ENCODE peak calls at places on chromosomes 5 and 9, in six cellular contexts. T, P, O, S, R and U are unnamed samples.
A peak's percentile ranks its signal among the peaks of the same experiment; 100 is the strongest.

GRCh38 chr5:88923623-88924619 is 40.9 kb upstream of the MEF2C start:
- DNase-seq in T (no peak), P (no peak), O (no peak), S (no peak), R (no peak), U (no peak)

GRCh38 chr5:79806741-79807140 is 117.1 kb downstream of the CMYA5 start:
- DNase-seq in T (no peak), P (peak; percentile 5), O (no peak), S (peak; percentile 5), R (no peak), U (no peak)

GRCh38 chr5:55773057-55773456 is 35.2 kb downstream of the DDX4 start:
- DNase-seq in T (no peak), P (no peak), O (peak; percentile 5), S (no peak), R (peak; percentile 74), U (no peak)

GRCh38 chr5:112586596-112587062 is 151.1 kb upstream of the APC start:
- DNase-seq in T (peak; percentile 16), P (no peak), O (no peak), S (no peak), R (peak; percentile 58), U (no peak)

GRCh38 chr9:99389087-99390033 is 167.3 kb downstream of the SEC61B start:
- DNase-seq in T (no peak), P (peak; percentile 41), O (peak; percentile 36), S (peak; percentile 50), R (no peak), U (no peak)

GRCh38 chr5:151078490-151079262 is 2.2 kb downstream of the TNIP1 start:
- DNase-seq in T (no peak), P (no peak), O (no peak), S (no peak), R (no peak), U (peak; percentile 83)

GRCh38 chr5:95555553-95555952 is 652 bp downstream of the ARSK start:
- DNase-seq in T (no peak), P (peak; percentile 10), O (peak; percentile 6), S (no peak), R (no peak), U (no peak)

GRCh38 chr9:132042324-132042723 is 37.3 kb downstream of the MED27 start:
- DNase-seq in T (no peak), P (peak; percentile 91), O (peak; percentile 99), S (peak; percentile 98), R (no peak), U (no peak)

GRCh38 chr5:91381774-91382492 is 1.2 kb downstream of the ARRDC3 start:
- DNase-seq in T (peak; percentile 79), P (peak; percentile 94), O (peak; percentile 89), S (peak; percentile 89), R (peak; percentile 71), U (peak; percentile 74)

GRCh38 chr5:758698-759053 is 25.9 kb downstream of the ZDHHC11B start:
- DNase-seq in T (no peak), P (no peak), O (no peak), S (no peak), R (no peak), U (no peak)

GRCh38 chr5:137833463-137833862 is 34.2 kb upstream of the MYOT start:
- DNase-seq in T (no peak), P (peak; percentile 80), O (peak; percentile 47), S (peak; percentile 86), R (peak; percentile 64), U (no peak)

GRCh38 chr5:39588176-39588575 is 163.4 kb upstream of the DAB2 start:
- DNase-seq in T (no peak), P (no peak), O (no peak), S (no peak), R (no peak), U (no peak)

GRCh38 chr9:111352545-111352944 is 22.5 kb upstream of the OR2K2 start:
- DNase-seq in T (no peak), P (no peak), O (peak; percentile 15), S (no peak), R (peak; percentile 43), U (no peak)

GRCh38 chr5:36242534-36243144 is 914 bp upstream of the NADK2 start:
- DNase-seq in T (no peak), P (no peak), O (no peak), S (no peak), R (peak; percentile 19), U (no peak)

GRCh38 chr5:68460147-68460760 is 244.7 kb downstream of the PIK3R1 start:
- DNase-seq in T (no peak), P (peak; percentile 88), O (peak; percentile 70), S (peak; percentile 79), R (peak; percentile 52), U (peak; percentile 29)

GRCh38 chr9:87510251-87510683 is 12.6 kb downstream of the DAPK1 start:
- DNase-seq in T (no peak), P (no peak), O (no peak), S (no peak), R (no peak), U (no peak)

GRCh38 chr5:30894811-30895210 is 298.7 kb upstream of the CDH6 start:
- DNase-seq in T (no peak), P (peak; percentile 21), O (peak; percentile 89), S (no peak), R (no peak), U (no peak)

GRCh38 chr9:15400281-15400941 is 22.3 kb upstream of the SNAPC3 start:
- DNase-seq in T (no peak), P (peak; percentile 86), O (peak; percentile 56), S (no peak), R (no peak), U (no peak)

GRCh38 chr5:174793684-174794328 is 69.4 kb downstream of the MSX2 start:
- DNase-seq in T (peak; percentile 86), P (peak; percentile 67), O (peak; percentile 43), S (peak; percentile 59), R (peak; percentile 18), U (peak; percentile 71)

DNA sequence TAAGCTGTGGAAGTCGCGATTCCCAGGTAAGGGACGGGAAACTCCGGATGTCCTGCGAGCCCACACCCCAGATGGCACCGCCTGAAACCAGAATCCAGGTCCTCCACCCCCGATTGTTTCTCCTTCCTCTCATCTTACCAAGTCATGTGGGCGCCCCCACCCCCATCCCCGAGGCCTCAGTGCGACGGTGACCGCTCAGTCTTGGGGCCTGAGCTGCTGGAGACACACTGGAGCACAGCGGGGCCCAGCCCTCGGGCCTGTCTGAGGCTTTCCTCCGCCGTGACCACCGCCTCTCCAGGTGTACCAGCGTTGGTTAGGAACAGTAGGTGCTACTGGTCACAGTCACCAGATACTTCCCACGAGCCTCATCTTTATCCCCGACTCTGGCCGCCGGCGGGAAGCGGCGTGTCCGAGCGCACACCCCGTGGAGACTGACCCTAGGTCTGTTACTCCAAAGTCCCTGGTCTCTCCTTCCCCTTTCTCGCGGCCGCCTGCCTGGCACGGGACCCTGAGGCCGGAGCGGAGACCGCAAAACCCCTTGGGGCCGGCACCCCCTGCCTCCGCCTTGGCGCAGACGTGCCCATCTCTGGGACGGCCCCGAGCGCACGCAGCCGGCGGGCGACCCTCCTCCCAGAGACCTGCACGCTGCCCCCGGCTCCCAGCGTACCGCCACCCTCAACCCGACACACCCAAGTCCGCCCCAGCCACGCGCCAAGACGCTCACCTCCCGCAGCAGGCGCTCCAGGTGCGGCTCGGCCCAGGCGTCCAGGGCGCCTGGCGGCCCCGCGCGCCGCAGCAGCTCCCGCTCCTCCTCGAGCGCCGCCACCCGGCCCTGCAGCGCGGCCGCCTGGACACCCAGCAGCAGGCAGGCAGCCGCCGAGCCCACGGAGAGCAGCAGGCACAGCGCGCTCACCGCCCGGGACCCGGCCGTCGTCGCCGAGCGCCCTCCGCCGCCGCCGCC is 733 bp downstream of the COL23A1 start:
- DNase-seq in T (peak; percentile 48), P (peak; percentile 50), O (peak; percentile 11), S (no peak), R (no peak), U (no peak)
- TF ChIP-seq CTCF in T (no peak), P (no peak), O (peak; percentile 20), S (no peak), R (no peak), U (no peak)

GRCh38 chr9:82588801-82589200 is 474.1 kb downstream of the RASEF start:
- DNase-seq in T (no peak), P (no peak), O (no peak), S (no peak), R (no peak), U (no peak)

GRCh38 chr9:82593436-82593835 is 469.5 kb downstream of the RASEF start:
- DNase-seq in T (no peak), P (peak; percentile 10), O (no peak), S (no peak), R (no peak), U (no peak)

GRCh38 chr9:82586918-82587356 is 476.0 kb downstream of the RASEF start:
- DNase-seq in T (no peak), P (no peak), O (no peak), S (no peak), R (peak; percentile 91), U (no peak)

DNA sequence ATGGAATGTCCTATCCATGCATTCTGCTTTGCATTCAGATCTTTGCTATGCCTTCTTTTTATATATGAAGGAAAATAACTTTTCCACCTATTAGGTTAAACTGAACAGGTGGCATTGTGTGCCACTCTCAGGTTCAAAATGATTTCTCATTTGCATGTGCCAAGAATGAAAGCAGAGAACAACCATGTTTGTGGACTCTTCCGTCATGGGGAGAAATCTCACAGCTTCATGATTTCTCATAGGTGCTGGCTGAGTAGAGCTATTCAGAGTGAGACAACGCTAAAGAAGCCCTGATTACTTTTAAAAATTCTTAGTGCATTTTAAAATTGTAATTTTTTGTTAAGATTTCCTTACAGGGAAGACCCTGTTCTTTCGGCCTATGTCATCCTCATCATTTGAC is 472.1 kb downstream of the RASEF start:
- DNase-seq in T (no peak), P (no peak), O (no peak), S (no peak), R (no peak), U (no peak)
- TF ChIP-seq CTCF in T (no peak), P (no peak), O (no peak), S (no peak), R (no peak), U (no peak)

GRCh38 chr9:116910201-116910600 is 223.1 kb downstream of the TRIM32 start:
- DNase-seq in T (no peak), P (no peak), O (no peak), S (no peak), R (no peak), U (no peak)
- TF ChIP-seq CTCF in T (no peak), P (no peak), O (peak; percentile 9), S (no peak), R (no peak), U (no peak)

GRCh38 chr9:134320195-134320885 is 5.9 kb upstream of the RXRA start:
- DNase-seq in T (no peak), P (peak; percentile 31), O (no peak), S (no peak), R (no peak), U (no peak)

GRCh38 chr9:134322781-134323241 is 3.4 kb upstream of the RXRA start:
- DNase-seq in T (no peak), P (no peak), O (no peak), S (no peak), R (no peak), U (no peak)

GRCh38 chr9:134321957-134322741 is 4.1 kb upstream of the RXRA start:
- DNase-seq in T (no peak), P (no peak), O (no peak), S (no peak), R (no peak), U (no peak)

GRCh38 chr9:134320916-134321570 is 5.2 kb upstream of the RXRA start:
- DNase-seq in T (no peak), P (no peak), O (no peak), S (no peak), R (peak; percentile 81), U (no peak)

DNA sequence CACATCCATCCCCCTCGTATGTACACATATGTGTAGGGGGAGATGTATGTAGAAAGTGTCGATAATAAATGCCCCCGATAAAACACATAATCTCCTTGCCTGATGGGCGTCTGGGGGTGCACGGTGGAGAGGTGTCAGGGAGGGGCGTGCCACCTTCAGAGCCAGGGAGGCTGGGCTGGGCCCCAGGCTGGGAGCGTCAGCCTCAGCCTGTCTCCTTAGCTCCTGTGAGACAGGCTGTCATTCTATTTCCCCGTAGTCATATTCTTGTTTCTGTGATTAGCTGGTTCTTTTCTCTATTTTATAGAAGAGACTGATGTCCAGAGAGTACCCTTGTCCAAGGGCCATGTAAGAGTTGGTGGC is 4.7 kb upstream of the RXRA start:
- DNase-seq in T (no peak), P (no peak), O (no peak), S (no peak), R (no peak), U (no peak)
- TF ChIP-seq CTCF in T (no peak), P (no peak), O (no peak), S (no peak), R (no peak), U (no peak)